ENCODE peak calls at places on chromosome 17, in ten cellular contexts. D, Q, U, L, Z, O, P, G, J and X are unnamed samples.

GRCh38 chr17:35799942-35800341 is 4.5 kb upstream of the MMP28 start:
- DNase-seq in D (peak; percentile 76), Q (peak; percentile 63), U (no peak), L (peak; percentile 68), Z (peak; percentile 69), O (peak; percentile 87), P (peak; percentile 45), G (no peak), J (no peak), X (peak; percentile 42)

GRCh38 chr17:61279476-61280145 is 120.0 kb upstream of the TBX2 start:
- DNase-seq in D (no peak), Q (no peak), U (no peak), L (no peak), Z (no peak), O (peak; percentile 25), P (no peak), G (no peak), J (no peak), X (no peak)

GRCh38 chr17:50265690-50266306 is 8.5 kb upstream of the TMEM92 start:
- DNase-seq in D (no peak), Q (peak; percentile 16), U (no peak), L (no peak), Z (no peak), O (no peak), P (no peak), G (no peak), J (no peak), X (no peak)

GRCh38 chr17:78759203-78759968 is 22.7 kb downstream of the CYTH1 start:
- DNase-seq in D (peak; percentile 21), Q (no peak), U (peak; percentile 69), L (no peak), Z (peak; percentile 75), O (no peak), P (no peak), G (peak; percentile 69), J (no peak), X (no peak)

GRCh38 chr17:39928868-39929651 is 1.5 kb downstream of the LRRC3C start:
- DNase-seq in D (no peak), Q (no peak), U (no peak), L (peak; percentile 92), Z (no peak), O (peak; percentile 85), P (peak; percentile 24), G (no peak), J (no peak), X (peak; percentile 63)

GRCh38 chr17:12821376-12821940 is 32.2 kb downstream of the ARHGAP44 start:
- DNase-seq in D (no peak), Q (no peak), U (no peak), L (no peak), Z (no peak), O (no peak), P (no peak), G (no peak), J (no peak), X (peak; percentile 80)

GRCh38 chr17:59181481-59181880 is 25.9 kb downstream of the PRR11 start:
- DNase-seq in D (no peak), Q (no peak), U (no peak), L (no peak), Z (no peak), O (no peak), P (no peak), G (no peak), J (no peak), X (no peak)

GRCh38 chr17:67427410-67427809 is 50.3 kb downstream of the PITPNC1 start:
- DNase-seq in D (no peak), Q (no peak), U (no peak), L (no peak), Z (no peak), O (no peak), P (no peak), G (no peak), J (no peak), X (no peak)

GRCh38 chr17:63447688-63448005 is 1.5 kb upstream of the CYB561 start:
- DNase-seq in D (no peak), Q (no peak), U (no peak), L (no peak), Z (no peak), O (no peak), P (no peak), G (no peak), J (no peak), X (no peak)

GRCh38 chr17:76369804-76370203 is 14.6 kb upstream of the SPHK1 start:
- DNase-seq in D (no peak), Q (no peak), U (no peak), L (no peak), Z (no peak), O (no peak), P (no peak), G (no peak), J (no peak), X (no peak)

GRCh38 chr17:33142703-33143299 is 150.3 kb downstream of the ASIC2 start:
- DNase-seq in D (no peak), Q (no peak), U (no peak), L (no peak), Z (no peak), O (peak; percentile 39), P (no peak), G (no peak), J (no peak), X (peak; percentile 15)

GRCh38 chr17:74201250-74201649 is 2.2 kb upstream of the RPL38 start:
- DNase-seq in D (no peak), Q (no peak), U (peak; percentile 77), L (no peak), Z (no peak), O (peak; percentile 56), P (no peak), G (no peak), J (no peak), X (peak; percentile 38)

GRCh38 chr17:16623282-16623681 is 30.4 kb downstream of the ZNF624 start:
- DNase-seq in D (no peak), Q (no peak), U (no peak), L (no peak), Z (no peak), O (no peak), P (no peak), G (no peak), J (no peak), X (no peak)

GRCh38 chr17:39051001-39051605 is 83.9 kb upstream of the FBXO47 start:
- DNase-seq in D (no peak), Q (no peak), U (no peak), L (no peak), Z (no peak), O (no peak), P (no peak), G (no peak), J (no peak), X (no peak)

GRCh38 chr17:8896641-8897635 is 29.5 kb upstream of the PIK3R6 start:
- DNase-seq in D (no peak), Q (no peak), U (no peak), L (no peak), Z (no peak), O (no peak), P (no peak), G (no peak), J (no peak), X (no peak)

GRCh38 chr17:42459256-42459982 is 741 bp downstream of the ATP6V0A1 start:
- DNase-seq in D (peak; percentile 65), Q (peak; percentile 68), U (peak; percentile 49), L (peak; percentile 50), Z (peak; percentile 67), O (peak; percentile 9), P (no peak), G (no peak), J (peak; percentile 73), X (peak; percentile 62)

GRCh38 chr17:13576661-13577526 is 24.8 kb downstream of the HS3ST3A1 start:
- DNase-seq in D (no peak), Q (no peak), U (no peak), L (no peak), Z (no peak), O (no peak), P (no peak), G (no peak), J (no peak), X (no peak)

GRCh38 chr17:75124041-75124818 is 7.3 kb downstream of the NT5C start:
- DNase-seq in D (no peak), Q (peak; percentile 57), U (peak; percentile 62), L (peak; percentile 7), Z (peak; percentile 63), O (no peak), P (peak; percentile 92), G (peak; percentile 34), J (peak; percentile 78), X (peak; percentile 99)

GRCh38 chr17:2710075-2710803 is 1.3 kb downstream of the CLUH start:
- DNase-seq in D (no peak), Q (no peak), U (no peak), L (no peak), Z (no peak), O (no peak), P (no peak), G (no peak), J (no peak), X (peak; percentile 39)

GRCh38 chr17:75102385-75102821 is 7.4 kb upstream of the ARMC7 start:
- DNase-seq in D (no peak), Q (no peak), U (no peak), L (no peak), Z (no peak), O (no peak), P (no peak), G (no peak), J (no peak), X (no peak)

GRCh38 chr17:50426814-50427787 is 1.1 kb downstream of the ACSF2 start:
- DNase-seq in D (no peak), Q (peak; percentile 19), U (no peak), L (peak; percentile 10), Z (no peak), O (peak; percentile 57), P (no peak), G (peak; percentile 23), J (peak; percentile 61), X (peak; percentile 68)

GRCh38 chr17:77332981-77333685 is 192.4 kb downstream of the SEC14L1 start:
- DNase-seq in D (no peak), Q (no peak), U (no peak), L (peak; percentile 93), Z (no peak), O (peak; percentile 79), P (peak; percentile 44), G (no peak), J (peak; percentile 50), X (peak; percentile 36)

GRCh38 chr17:867896-868489 is 85.8 kb downstream of the MRM3 start:
- DNase-seq in D (no peak), Q (no peak), U (no peak), L (no peak), Z (no peak), O (no peak), P (no peak), G (no peak), J (no peak), X (no peak)